ENCODE peak calls at places on chromosomes 6 and 20, in four cellular contexts. Y is neural progenitor cell, A is fibroblast of the aortic adventitia, E is NCI-H2081. J is an unnamed sample.

GRCh38 chr6:26224940-26225847 is 138.0 kb downstream of the HFE start:
- DNase-seq in Y (peak), A (peak), E (no peak), J (peak)

GRCh38 chr6:53300656-53301551 is 47.8 kb downstream of the ELOVL5 start:
- DNase-seq in Y (no peak), A (peak), E (no peak), J (no peak)

GRCh38 chr6:98308564-98308963 is 525.8 kb upstream of the POU3F2 start:
- DNase-seq in Y (no peak), A (no peak), E (no peak), J (no peak)

GRCh38 chr20:50712771-50713676 is 18.4 kb upstream of the PARD6B start:
- DNase-seq in Y (no peak), A (no peak), E (no peak), J (no peak)

GRCh38 chr6:37283786-37284185 is 25.8 kb upstream of the TMEM217 start:
- DNase-seq in Y (no peak), A (peak), E (no peak), J (peak)

GRCh38 chr6:113031591-113031990 is 684.5 kb downstream of the RFPL4B start:
- DNase-seq in Y (peak), A (no peak), E (no peak), J (no peak)

GRCh38 chr6:162907876-162908481 is 180.2 kb downstream of the PACRG start:
- DNase-seq in Y (peak), A (peak), E (no peak), J (no peak)

GRCh38 chr6:93164781-93165180 is 254.6 kb downstream of the EPHA7 start:
- DNase-seq in Y (no peak), A (no peak), E (no peak), J (no peak)

GRCh38 chr6:75386050-75386770 is 101.6 kb upstream of the TMEM30A start:
- DNase-seq in Y (no peak), A (peak), E (no peak), J (peak)

GRCh38 chr20:50758469-50758868 is 27.1 kb downstream of the PARD6B start:
- DNase-seq in Y (no peak), A (peak), E (no peak), J (no peak)